ENCODE peak calls at places on chromosome 21, in four cellular contexts. One of them, this sample, is unnamed. For H3K4me1, the result is how much of the 10 kb centered on the place peaks cover.

GRCh38 chr21:32412998-32413504 is 545 bp downstream of the EVA1C start:
- DNase-seq in hepatocyte: no peak
- DNase-seq in neural progenitor cell: no peak
- DNase-seq in DND-41: no peak
- DNase-seq in this sample: no peak

GRCh38 chr21:31557421-31557955 is 102.0 kb upstream of the SOD1 start:
- DNase-seq in hepatocyte: peak
- DNase-seq in neural progenitor cell: peak
- DNase-seq in DND-41: no peak
- DNase-seq in this sample: no peak

GRCh38 chr21:25568230-25568629 is 39.1 kb downstream of the MRPL39 start:
- DNase-seq in DND-41: no peak
- DNase-seq in hepatocyte: peak
- DNase-seq in neural progenitor cell: peak
- DNase-seq in this sample: peak

GRCh38 chr21:33403786-33404571 is 766 bp downstream of the IFNGR2 start:
- DNase-seq in neural progenitor cell: peak
- DNase-seq in hepatocyte: peak
- DNase-seq in DND-41: peak
- DNase-seq in this sample: peak

GRCh38 chr21:35332841-35333426 is 283.8 kb upstream of the RUNX1 start:
- DNase-seq in neural progenitor cell: no peak
- DNase-seq in hepatocyte: no peak
- DNase-seq in DND-41: peak
- DNase-seq in this sample: no peak

GRCh38 chr21:37044643-37045042 is 28.2 kb downstream of the PIGP start:
- DNase-seq in DND-41: no peak
- DNase-seq in neural progenitor cell: no peak
- DNase-seq in hepatocyte: no peak
- DNase-seq in this sample: no peak

GRCh38 chr21:25700741-25701140 is 34.0 kb downstream of the ATP5PF start:
- DNase-seq in DND-41: no peak
- DNase-seq in hepatocyte: peak
- DNase-seq in neural progenitor cell: no peak
- DNase-seq in this sample: no peak

GRCh38 chr21:37546949-37547614 is 180.5 kb downstream of the DYRK1A start:
- DNase-seq in hepatocyte: no peak
- DNase-seq in neural progenitor cell: no peak
- DNase-seq in DND-41: no peak
- DNase-seq in this sample: no peak

GRCh38 chr21:37074195-37074510 is 1.1 kb downstream of the TTC3 start:
- DNase-seq in hepatocyte: no peak
- DNase-seq in DND-41: no peak
- DNase-seq in neural progenitor cell: peak
- DNase-seq in this sample: no peak

GRCh38 chr21:33059319-33059894 is 10.5 kb upstream of the OLIG1 start:
- DNase-seq in hepatocyte: peak
- DNase-seq in DND-41: peak
- DNase-seq in neural progenitor cell: no peak
- DNase-seq in this sample: no peak

GRCh38 chr21:16418211-16418610 is 688.4 kb downstream of the USP25 start:
- DNase-seq in hepatocyte: no peak
- DNase-seq in DND-41: no peak
- DNase-seq in neural progenitor cell: no peak
- DNase-seq in this sample: no peak

GRCh38 chr21:25176637-25177412 is 430.5 kb downstream of the MRPL39 start:
- DNase-seq in DND-41: no peak
- DNase-seq in hepatocyte: no peak
- DNase-seq in neural progenitor cell: no peak
- DNase-seq in this sample: peak

GRCh38 chr21:17371470-17371869 is 141.4 kb upstream of the CXADR start:
- DNase-seq in DND-41: no peak
- DNase-seq in hepatocyte: no peak
- DNase-seq in neural progenitor cell: no peak
- DNase-seq in this sample: peak

GRCh38 chr21:24045775-24046215 is 1561.5 kb downstream of the MRPL39 start:
- DNase-seq in hepatocyte: peak
- DNase-seq in DND-41: peak
- DNase-seq in neural progenitor cell: peak
- DNase-seq in this sample: no peak

GRCh38 chr21:17435565-17436543 is 77.0 kb upstream of the CXADR start:
- DNase-seq in neural progenitor cell: no peak
- DNase-seq in DND-41: no peak
- DNase-seq in hepatocyte: no peak
- DNase-seq in this sample: no peak

GRCh38 chr21:29318354-29318753 is 19.6 kb downstream of the BACH1 start:
- DNase-seq in hepatocyte: no peak
- DNase-seq in neural progenitor cell: no peak
- DNase-seq in DND-41: no peak
- DNase-seq in this sample: no peak

GRCh38 chr21:28298251-28298672 is 694.4 kb downstream of the LTN1 start:
- DNase-seq in neural progenitor cell: no peak
- DNase-seq in DND-41: no peak
- DNase-seq in hepatocyte: no peak
- DNase-seq in this sample: no peak

GRCh38 chr21:30408782-30409494 is 13.1 kb downstream of the KRTAP13-1 start:
- DNase-seq in neural progenitor cell: peak
- DNase-seq in hepatocyte: peak
- DNase-seq in DND-41: peak
- DNase-seq in this sample: peak

GRCh38 chr21:37670883-37671282 is 245.4 kb downstream of the KCNJ6 start:
- DNase-seq in neural progenitor cell: no peak
- DNase-seq in DND-41: no peak
- DNase-seq in hepatocyte: no peak
- DNase-seq in this sample: no peak

GRCh38 chr21:39188521-39189139 is 5.4 kb upstream of the PSMG1 start:
- DNase-seq in neural progenitor cell: no peak
- DNase-seq in DND-41: no peak
- DNase-seq in hepatocyte: no peak
- DNase-seq in this sample: no peak
- H3K4me1 ChIP-seq in neural progenitor cell: under half
- H3K4me1 ChIP-seq in DND-41: under half
- H3K4me1 ChIP-seq in hepatocyte: under half
- H3K4me1 ChIP-seq in this sample: under half

GRCh38 chr21:43719748-43720538 is 1.0 kb downstream of the PDXK start:
- DNase-seq in neural progenitor cell: peak
- DNase-seq in hepatocyte: no peak
- DNase-seq in DND-41: no peak
- DNase-seq in this sample: no peak
- H3K4me1 ChIP-seq in neural progenitor cell: under half
- H3K4me1 ChIP-seq in hepatocyte: under half
- H3K4me1 ChIP-seq in DND-41: under half
- H3K4me1 ChIP-seq in this sample: under half

GRCh38 chr21:44971672-44971995 is 31.8 kb downstream of the SLX9 start:
- DNase-seq in neural progenitor cell: no peak
- DNase-seq in hepatocyte: no peak
- DNase-seq in DND-41: no peak
- DNase-seq in this sample: no peak

GRCh38 chr21:44969965-44970755 is 30.3 kb downstream of the SLX9 start:
- DNase-seq in neural progenitor cell: no peak
- DNase-seq in DND-41: no peak
- DNase-seq in hepatocyte: no peak
- DNase-seq in this sample: peak

GRCh38 chr21:44972821-44973220 is 33.0 kb downstream of the SLX9 start:
- DNase-seq in hepatocyte: no peak
- DNase-seq in neural progenitor cell: no peak
- DNase-seq in DND-41: no peak
- DNase-seq in this sample: no peak

GRCh38 chr21:44972301-44972814 is 32.5 kb downstream of the SLX9 start:
- DNase-seq in hepatocyte: no peak
- DNase-seq in neural progenitor cell: no peak
- DNase-seq in DND-41: no peak
- DNase-seq in this sample: no peak

DNA sequence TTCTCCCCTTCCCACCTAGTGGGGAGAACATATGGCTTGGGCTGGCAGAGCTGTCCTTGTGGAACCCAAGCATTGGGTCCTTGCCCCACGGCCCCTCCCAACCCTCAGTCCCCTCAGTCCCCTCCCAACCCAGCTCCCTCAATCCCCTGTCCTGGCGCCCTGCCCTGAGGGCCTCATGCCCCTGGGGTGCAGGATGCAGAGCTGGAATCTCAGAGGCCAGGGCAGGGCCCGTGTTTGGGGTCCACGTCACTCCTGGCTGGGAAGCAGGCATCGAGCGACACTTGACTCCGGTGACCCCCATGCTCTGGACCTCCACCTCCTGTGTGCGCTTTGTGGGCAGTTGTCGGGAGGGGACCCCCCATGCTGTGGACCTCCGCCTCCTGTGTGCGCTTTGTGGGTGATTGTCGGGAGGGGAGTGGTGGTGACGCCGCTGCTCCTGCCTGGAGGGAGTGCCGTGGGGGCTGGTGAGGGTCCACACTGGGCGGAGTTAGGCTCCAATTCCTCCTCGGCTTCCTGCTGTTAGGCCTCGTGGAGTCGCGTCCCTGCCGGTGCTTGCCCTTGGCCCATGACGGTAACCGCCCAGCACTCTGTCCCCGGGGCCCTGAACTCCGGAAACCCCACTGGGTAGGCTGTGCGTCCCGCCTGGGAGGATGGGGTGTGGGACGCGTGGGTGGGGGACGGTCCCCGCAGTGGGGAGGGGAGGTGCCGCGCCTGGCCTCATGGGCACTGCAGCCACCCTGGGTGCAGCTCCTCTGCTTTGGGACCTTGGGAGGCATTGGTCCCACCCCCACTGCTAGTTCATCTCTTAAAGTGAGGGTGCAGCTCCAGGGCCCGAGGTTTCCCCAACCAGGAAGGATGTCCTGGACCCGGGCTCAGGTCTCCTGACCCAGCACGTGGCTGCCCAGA is 31.2 kb downstream of the SLX9 start:
- DNase-seq in DND-41: no peak
- DNase-seq in neural progenitor cell: no peak
- DNase-seq in hepatocyte: no peak
- DNase-seq in this sample: no peak
- H3K4me1 ChIP-seq in DND-41: under half
- H3K4me1 ChIP-seq in neural progenitor cell: under half
- H3K4me1 ChIP-seq in hepatocyte: under half
- H3K4me1 ChIP-seq in this sample: under half

GRCh38 chr21:41885341-41886024 is 6.3 kb upstream of the PRDM15 start:
- DNase-seq in hepatocyte: no peak
- DNase-seq in neural progenitor cell: no peak
- DNase-seq in DND-41: no peak
- DNase-seq in this sample: no peak

GRCh38 chr21:41890355-41890754 is 11.2 kb upstream of the PRDM15 start:
- DNase-seq in hepatocyte: no peak
- DNase-seq in DND-41: no peak
- DNase-seq in neural progenitor cell: no peak
- DNase-seq in this sample: no peak

GRCh38 chr21:41886331-41886730 is 7.2 kb upstream of the PRDM15 start:
- DNase-seq in hepatocyte: no peak
- DNase-seq in DND-41: no peak
- DNase-seq in neural progenitor cell: no peak
- DNase-seq in this sample: no peak

GRCh38 chr21:41888749-41889376 is 9.7 kb upstream of the PRDM15 start:
- DNase-seq in DND-41: no peak
- DNase-seq in neural progenitor cell: no peak
- DNase-seq in hepatocyte: no peak
- DNase-seq in this sample: no peak

DNA sequence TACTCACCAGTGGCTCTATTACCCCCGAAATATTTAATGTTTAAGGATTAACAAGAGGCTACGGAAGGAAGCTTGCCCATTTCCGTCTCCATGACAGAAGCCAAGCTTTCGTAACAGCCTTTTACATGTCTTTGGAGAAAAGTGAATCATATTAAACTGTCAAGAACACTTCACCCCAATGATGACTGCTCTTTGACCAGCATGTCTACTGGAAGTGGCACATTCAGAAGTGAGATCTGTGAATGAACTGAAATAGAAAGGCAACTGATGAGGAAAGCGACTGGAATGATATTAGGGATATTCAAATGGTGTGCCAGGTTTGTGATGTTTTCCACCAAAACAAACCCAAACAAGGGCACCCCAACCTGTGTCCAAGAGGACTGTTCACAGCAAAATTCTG is 8.5 kb upstream of the PRDM15 start:
- DNase-seq in hepatocyte: no peak
- DNase-seq in DND-41: no peak
- DNase-seq in neural progenitor cell: no peak
- DNase-seq in this sample: no peak
- H3K4me1 ChIP-seq in hepatocyte: under half
- H3K4me1 ChIP-seq in DND-41: under half
- H3K4me1 ChIP-seq in neural progenitor cell: under half
- H3K4me1 ChIP-seq in this sample: under half

DNA sequence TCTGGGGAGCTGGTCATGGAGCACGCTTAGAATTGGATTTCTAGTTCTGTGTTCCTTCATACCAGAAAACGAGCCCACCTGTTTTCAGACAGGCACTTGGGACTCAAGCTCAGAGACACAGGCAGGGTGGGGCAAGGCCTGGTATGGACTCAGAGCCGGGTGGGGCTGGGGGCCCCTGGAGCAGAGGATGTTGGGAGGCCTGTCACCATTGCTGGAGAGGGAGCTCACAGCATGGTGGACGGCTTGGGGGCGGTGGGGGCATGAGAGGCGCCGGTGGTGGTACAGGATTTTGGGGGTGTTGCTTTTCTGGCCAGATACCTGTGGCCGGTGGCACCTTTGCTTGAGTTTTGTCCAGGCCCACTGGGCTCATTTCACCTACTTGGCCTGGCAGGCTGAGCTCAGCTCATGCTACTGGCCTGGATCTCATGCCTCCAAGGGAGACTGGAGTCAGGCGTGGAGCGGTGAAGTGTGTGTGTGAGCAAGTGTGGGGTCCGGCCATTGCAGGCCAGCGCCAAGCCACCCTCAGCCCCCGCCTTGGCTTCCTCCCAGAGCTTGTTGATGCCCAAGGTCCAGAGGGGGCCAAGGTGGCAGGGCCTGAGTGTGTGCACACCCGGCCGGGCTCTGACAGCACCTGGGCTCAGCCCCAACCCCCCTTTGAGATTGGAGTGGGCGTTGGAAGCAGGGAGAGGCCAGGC is 8.7 kb downstream of the SLX9 start:
- DNase-seq in hepatocyte: no peak
- DNase-seq in DND-41: no peak
- DNase-seq in neural progenitor cell: no peak
- DNase-seq in this sample: no peak
- H3K4me1 ChIP-seq in hepatocyte: under half
- H3K4me1 ChIP-seq in DND-41: under half
- H3K4me1 ChIP-seq in neural progenitor cell: under half
- H3K4me1 ChIP-seq in this sample: under half

DNA sequence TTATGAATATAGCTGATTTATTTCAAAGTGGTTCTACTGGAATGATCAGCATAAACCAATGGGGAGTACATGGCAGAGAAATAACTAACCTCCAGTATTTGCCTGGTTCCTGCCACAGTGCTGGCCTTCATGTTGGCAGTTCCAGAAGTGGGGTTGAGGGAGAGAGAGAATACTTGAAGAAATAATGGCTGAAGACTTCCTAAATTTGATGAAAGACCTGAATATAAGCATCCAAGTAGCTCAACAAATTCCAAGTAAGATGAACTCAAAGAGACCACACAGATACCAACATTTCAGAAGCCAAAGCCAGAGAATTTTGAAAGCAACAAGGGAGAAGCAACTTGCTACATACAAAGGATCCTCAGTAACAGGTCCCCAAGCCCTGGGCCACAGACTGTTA is 34.3 kb downstream of the S100B start:
- DNase-seq in neural progenitor cell: no peak
- DNase-seq in hepatocyte: no peak
- DNase-seq in DND-41: no peak
- DNase-seq in this sample: no peak
- H3K4me1 ChIP-seq in neural progenitor cell: under half
- H3K4me1 ChIP-seq in hepatocyte: under half
- H3K4me1 ChIP-seq in DND-41: under half
- H3K4me1 ChIP-seq in this sample: under half

This sample was measured in SJSA1.